ENCODE peak calls at places on chromosome 3, in ten cellular contexts. J, A, O, X, S, I, N, T, H and Y are unnamed samples.
A peak's percentile ranks its signal among the peaks of the same experiment; 100 is the strongest.

GRCh38 chr3:38374221-38374620 is 27.6 kb downstream of the XYLB start:
- DNase-seq in N (no peak), J (no peak), I (no peak), S (peak; percentile 6), O (no peak), A (no peak), T (no peak), X (no peak), H (no peak), Y (no peak)

GRCh38 chr3:54537506-54537905 is 390.4 kb downstream of the LRTM1 start:
- DNase-seq in J (no peak), T (no peak), O (no peak), S (no peak), X (no peak), I (no peak), A (no peak), H (no peak), N (no peak), Y (no peak)

GRCh38 chr3:123157209-123157597 is 44.5 kb upstream of the SEC22A start:
- DNase-seq in T (no peak), J (no peak), O (no peak), S (no peak), A (no peak), H (no peak), I (no peak), X (no peak), N (no peak), Y (no peak)

GRCh38 chr3:13536832-13537231 is 12.1 kb upstream of the FBLN2 start:
- DNase-seq in A (no peak), J (no peak), I (no peak), X (no peak), O (no peak), S (no peak), N (no peak), T (no peak), H (no peak), Y (no peak)

GRCh38 chr3:172039352-172040077 is at the start of gene FNDC3B:
- DNase-seq in T (peak; percentile 97), A (peak; percentile 88), O (peak; percentile 94), N (peak; percentile 90), J (peak; percentile 95), S (peak; percentile 84), H (peak; percentile 92), X (peak; percentile 92), I (peak; percentile 72), Y (peak; percentile 83)

GRCh38 chr3:186587183-186587582 is 16.7 kb downstream of the DNAJB11 start:
- DNase-seq in X (no peak), T (no peak), A (no peak), N (no peak), O (no peak), I (no peak), S (no peak), J (no peak), H (no peak), Y (no peak)

GRCh38 chr3:114362815-114363214 is 69.0 kb downstream of the TIGIT start:
- DNase-seq in J (no peak), T (no peak), S (no peak), O (no peak), H (peak; percentile 20), N (no peak), X (peak; percentile 28), A (no peak), I (no peak), Y (no peak)

GRCh38 chr3:105483476-105483875 is 116.8 kb downstream of the ALCAM start:
- DNase-seq in J (no peak), S (no peak), X (no peak), O (no peak), I (no peak), A (no peak), N (no peak), T (no peak), H (no peak), Y (no peak)

GRCh38 chr3:13650210-13651056 is 101.5 kb downstream of the FBLN2 start:
- DNase-seq in O (peak; percentile 89), S (peak; percentile 69), I (peak; percentile 33), T (peak; percentile 60), X (no peak), A (no peak), J (peak; percentile 95), H (peak; percentile 52), N (peak; percentile 21), Y (peak; percentile 90)

GRCh38 chr3:82157952-82158351 is 396.5 kb upstream of the GBE1 start:
- DNase-seq in J (no peak), S (no peak), H (peak; percentile 69), T (peak; percentile 84), N (peak; percentile 1), I (no peak), X (peak; percentile 9), O (no peak), A (peak; percentile 51), Y (no peak)

GRCh38 chr3:152258448-152259302 is 10.1 kb upstream of the MBNL1 start:
- DNase-seq in N (peak; percentile 82), T (peak; percentile 98), J (peak; percentile 67), H (peak; percentile 94), A (peak; percentile 85), I (peak; percentile 77), O (peak; percentile 70), X (peak; percentile 83), S (peak; percentile 32), Y (no peak)

GRCh38 chr3:136989781-136990524 is 32.2 kb downstream of the IL20RB start:
- DNase-seq in A (no peak), J (no peak), N (no peak), S (no peak), H (no peak), I (no peak), X (no peak), T (no peak), O (no peak), Y (no peak)

GRCh38 chr3:183100376-183100775 is 1.1 kb upstream of the MCCC1 start:
- DNase-seq in I (no peak), A (no peak), J (no peak), H (no peak), O (no peak), N (no peak), X (no peak), S (no peak), T (peak; percentile 12), Y (no peak)

GRCh38 chr3:124147429-124147828 is 155.5 kb upstream of the ROPN1 start:
- DNase-seq in X (no peak), H (no peak), T (no peak), S (no peak), J (no peak), O (no peak), I (no peak), A (no peak), N (no peak), Y (no peak)

GRCh38 chr3:13785351-13785750 is 94.5 kb downstream of the WNT7A start:
- DNase-seq in S (no peak), X (no peak), N (no peak), I (no peak), J (no peak), O (peak; percentile 15), A (no peak), H (no peak), T (no peak), Y (no peak)

GRCh38 chr3:45929042-45929679 is 14.1 kb upstream of the CXCR6 start:
- DNase-seq in H (peak; percentile 60), T (no peak), J (no peak), S (peak; percentile 39), N (no peak), I (peak; percentile 30), X (no peak), A (no peak), O (peak; percentile 61), Y (peak; percentile 15)

GRCh38 chr3:159761377-159761776 is 227.3 kb upstream of the IL12A start:
- DNase-seq in X (no peak), S (no peak), N (no peak), H (no peak), O (no peak), A (no peak), I (no peak), T (no peak), J (no peak), Y (no peak)

GRCh38 chr3:166864473-166865467 is 515.3 kb downstream of the ZBBX start:
- DNase-seq in I (no peak), T (no peak), A (no peak), J (peak; percentile 53), X (no peak), O (peak; percentile 36), N (no peak), H (no peak), S (no peak), Y (no peak)

GRCh38 chr3:122258757-122259371 is 66.2 kb upstream of the CSTA start:
- DNase-seq in J (peak; percentile 87), T (peak; percentile 43), N (peak; percentile 7), O (peak; percentile 76), I (peak; percentile 32), X (peak; percentile 16), S (no peak), A (no peak), H (peak; percentile 84), Y (peak; percentile 49)

GRCh38 chr3:78066287-78066686 is 1026.4 kb downstream of the ROBO2 start:
- DNase-seq in O (no peak), S (no peak), A (no peak), I (no peak), H (no peak), N (no peak), X (no peak), T (no peak), J (no peak), Y (no peak)
- TF ChIP-seq CTCF in O (no peak), S (no peak), A (no peak), I (peak; percentile 17), H (no peak), N (no peak), X (no peak), T (peak; percentile 5), J (no peak), Y (no peak)

DNA sequence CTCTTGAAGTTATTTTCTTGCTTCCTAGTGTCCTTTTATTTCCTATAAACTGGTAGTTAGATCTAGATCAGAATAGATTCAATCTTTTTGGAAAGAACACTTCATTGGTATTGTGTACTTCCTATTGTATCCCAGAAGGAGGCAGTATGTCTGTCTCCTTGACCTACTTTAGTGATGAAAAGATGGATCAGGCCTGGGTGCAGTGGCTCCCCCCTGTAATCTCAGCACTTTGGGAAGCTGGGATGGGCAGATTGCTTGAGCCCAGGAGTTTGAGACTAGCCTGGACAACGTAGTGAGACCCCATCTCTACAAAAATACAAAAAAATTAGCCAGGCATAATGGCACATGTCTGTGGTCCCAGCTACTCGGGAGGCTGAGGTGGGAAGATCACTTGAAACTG is 12.0 kb downstream of the BSN start:
- DNase-seq in H (no peak), X (no peak), T (no peak), I (no peak), J (no peak), N (no peak), O (no peak), S (no peak), A (no peak), Y (no peak)
- TF ChIP-seq CTCF in H (no peak), X (peak; percentile 30), T (no peak), I (peak; percentile 44), J (no peak), N (peak; percentile 26), O (peak; percentile 7), S (no peak), A (no peak), Y (no peak)

GRCh38 chr3:188584958-188585689 is 431.2 kb downstream of the LPP start:
- DNase-seq in H (peak; percentile 45), S (no peak), I (no peak), J (no peak), X (no peak), A (no peak), T (no peak), O (no peak), N (no peak), Y (no peak)
- TF ChIP-seq CTCF in H (no peak), S (no peak), I (peak; percentile 18), J (no peak), X (no peak), A (peak; percentile 35), T (peak; percentile 36), O (no peak), N (no peak), Y (no peak)

GRCh38 chr3:65412591-65412990 is 626.1 kb downstream of the MAGI1 start:
- DNase-seq in A (no peak), T (no peak), J (no peak), N (no peak), S (no peak), O (no peak), I (no peak), X (no peak), H (no peak), Y (no peak)
- TF ChIP-seq CTCF in A (no peak), T (no peak), J (no peak), N (no peak), S (no peak), O (peak; percentile 6), I (no peak), X (no peak), H (no peak), Y (peak; percentile 37)